ENCODE peak calls at places on chromosomes 5 and 9, in six cellular contexts. X is C1 segment of cervical spinal cord; L is activated CD4-positive, alpha-beta T cell treated with anti-CD3 and anti-CD28 coated beads for 36 hours; J is naive thymus-derived CD8-positive, alpha-beta T cell; I is fibroblast of the aortic adventitia; F is CD4-positive, CD25-positive, alpha-beta regulatory T cell. E is an unnamed sample.

GRCh38 chr9:36288057-36288456 is 29.8 kb upstream of the GNE start:
- DNase-seq in X (no peak), L (no peak), J (no peak), I (no peak), F (no peak), E (no peak)

GRCh38 chr9:121889990-121890563 is 203.0 kb downstream of the TTLL11 start:
- DNase-seq in X (no peak), L (no peak), J (no peak), I (peak), F (no peak), E (no peak)

GRCh38 chr5:173003360-173003759 is 19.8 kb downstream of the ATP6V0E1 start:
- DNase-seq in X (no peak), L (no peak), J (no peak), I (no peak), F (no peak), E (no peak)

GRCh38 chr5:57366744-57367143 is 115.9 kb downstream of the ACTBL2 start:
- DNase-seq in X (no peak), L (no peak), J (no peak), I (peak), F (no peak), E (no peak)

GRCh38 chr9:95556521-95556920 is 39.8 kb upstream of the PTCH1 start:
- DNase-seq in X (no peak), L (no peak), J (no peak), I (no peak), F (no peak), E (no peak)

GRCh38 chr9:132989414-132989996 is 11.0 kb downstream of the GFI1B start:
- DNase-seq in X (no peak), L (no peak), J (no peak), I (no peak), F (no peak), E (no peak)

GRCh38 chr9:95023217-95024003 is 294.1 kb downstream of the FANCC start:
- DNase-seq in X (no peak), L (no peak), J (no peak), I (peak), F (no peak), E (no peak)

GRCh38 chr5:63820557-63820956 is 141.7 kb downstream of the HTR1A start:
- DNase-seq in X (no peak), L (no peak), J (no peak), I (no peak), F (no peak), E (no peak)

GRCh38 chr9:33132249-33132772 is 34.8 kb downstream of the B4GALT1 start:
- DNase-seq in X (no peak), L (no peak), J (no peak), I (peak), F (no peak), E (no peak)

GRCh38 chr5:34927785-34928184 is 1.6 kb upstream of the DNAJC21 start:
- DNase-seq in X (no peak), L (no peak), J (no peak), I (no peak), F (no peak), E (no peak)

GRCh38 chr5:162429161-162429560 is 361.6 kb downstream of the GABRG2 start:
- DNase-seq in X (no peak), L (no peak), J (no peak), I (no peak), F (no peak), E (no peak)

GRCh38 chr9:93815135-93815534 is 140.0 kb downstream of the BARX1 start:
- DNase-seq in X (no peak), L (no peak), J (no peak), I (no peak), F (no peak), E (no peak)

GRCh38 chr5:147821791-147822190 is 9.7 kb downstream of the SPINK1 start:
- DNase-seq in X (no peak), L (no peak), J (no peak), I (no peak), F (no peak), E (no peak)

GRCh38 chr9:126348911-126349550 is 22.4 kb downstream of the MVB12B start:
- DNase-seq in X (no peak), L (no peak), J (no peak), I (no peak), F (no peak), E (no peak)